ENCODE peak calls at places on chromosomes 7 and 10, in seven cellular contexts. Z, G, X, M, I, O and P are unnamed samples.

GRCh38 chr10:16519908-16520861 is 1.5 kb downstream of the C1QL3 start:
- DNase-seq in Z (peak), G (peak), X (peak), M (peak), I (no peak), O (no peak), P (no peak)

GRCh38 chr10:33215154-33215553 is 119.3 kb downstream of the NRP1 start:
- DNase-seq in Z (peak), G (no peak), X (no peak), M (no peak), I (no peak), O (no peak), P (no peak)

GRCh38 chr7:5557920-5558401 is 134.3 kb upstream of the TNRC18 start:
- DNase-seq in Z (peak), G (peak), X (peak), M (no peak), I (no peak), O (no peak), P (peak)

GRCh38 chr7:109552017-109552416 is 982.3 kb downstream of the DNAJB9 start:
- DNase-seq in Z (no peak), G (no peak), X (no peak), M (no peak), I (no peak), O (no peak), P (no peak)

GRCh38 chr10:116685807-116686206 is 56.6 kb downstream of the HSPA12A start:
- DNase-seq in Z (no peak), G (no peak), X (no peak), M (no peak), I (no peak), O (no peak), P (no peak)

GRCh38 chr10:91909178-91909677 is at the start of gene FGFBP3:
- DNase-seq in Z (peak), G (peak), X (peak), M (peak), I (no peak), O (no peak), P (peak)

GRCh38 chr10:62268399-62269076 is at the start of gene RTKN2:
- DNase-seq in Z (peak), G (peak), X (peak), M (peak), I (peak), O (peak), P (peak)

GRCh38 chr10:74967850-74968620 is 141.6 kb downstream of the KAT6B start:
- DNase-seq in Z (no peak), G (no peak), X (no peak), M (no peak), I (no peak), O (no peak), P (peak)

GRCh38 chr7:92546856-92547497 is 18.4 kb downstream of the RBM48 start:
- DNase-seq in Z (no peak), G (no peak), X (no peak), M (no peak), I (no peak), O (no peak), P (no peak)